ENCODE peak calls at places on chromosomes 5 and 9, in four cellular contexts. One of them, this sample, is unnamed.

GRCh38 chr9:12133416-12133815 is 559.8 kb upstream of the TYRP1 start:
- DNase-seq in stimulated activated CD4-positive, alpha-beta T cell treated with anti-CD3 and anti-CD28 coated beads, TNF-alpha, amount 100 ng/mL, for 4 hours: no peak
- DNase-seq in GM12865: no peak
- DNase-seq in naive B cell: no peak
- DNase-seq in this sample: no peak

GRCh38 chr5:167587768-167588167 is 703.7 kb upstream of the WWC1 start:
- DNase-seq in stimulated activated CD4-positive, alpha-beta T cell treated with anti-CD3 and anti-CD28 coated beads, TNF-alpha, amount 100 ng/mL, for 4 hours: no peak
- DNase-seq in GM12865: no peak
- DNase-seq in naive B cell: no peak
- DNase-seq in this sample: peak; percentile 2

GRCh38 chr5:134555889-134556311 is 30.4 kb downstream of the JADE2 start:
- DNase-seq in stimulated activated CD4-positive, alpha-beta T cell treated with anti-CD3 and anti-CD28 coated beads, TNF-alpha, amount 100 ng/mL, for 4 hours: peak; percentile 75
- DNase-seq in GM12865: peak; percentile 79
- DNase-seq in naive B cell: peak; percentile 72
- DNase-seq in this sample: peak; percentile 64

GRCh38 chr5:77972545-77973252 is 196.6 kb upstream of the TBCA start:
- DNase-seq in stimulated activated CD4-positive, alpha-beta T cell treated with anti-CD3 and anti-CD28 coated beads, TNF-alpha, amount 100 ng/mL, for 4 hours: no peak
- DNase-seq in GM12865: peak; percentile 80
- DNase-seq in naive B cell: peak; percentile 26
- DNase-seq in this sample: no peak

GRCh38 chr9:35406183-35406959 is 83.5 kb upstream of the RUSC2 start:
- DNase-seq in stimulated activated CD4-positive, alpha-beta T cell treated with anti-CD3 and anti-CD28 coated beads, TNF-alpha, amount 100 ng/mL, for 4 hours: no peak
- DNase-seq in GM12865: no peak
- DNase-seq in naive B cell: no peak
- DNase-seq in this sample: no peak

GRCh38 chr9:4116708-4117460 is 183.0 kb downstream of the GLIS3 start:
- DNase-seq in stimulated activated CD4-positive, alpha-beta T cell treated with anti-CD3 and anti-CD28 coated beads, TNF-alpha, amount 100 ng/mL, for 4 hours: no peak
- DNase-seq in GM12865: no peak
- DNase-seq in naive B cell: no peak
- DNase-seq in this sample: no peak

GRCh38 chr9:107809859-107810492 is 320.4 kb upstream of the KLF4 start:
- DNase-seq in stimulated activated CD4-positive, alpha-beta T cell treated with anti-CD3 and anti-CD28 coated beads, TNF-alpha, amount 100 ng/mL, for 4 hours: no peak
- DNase-seq in GM12865: no peak
- DNase-seq in naive B cell: no peak
- DNase-seq in this sample: no peak

GRCh38 chr5:83401775-83402174 is 69.8 kb upstream of the VCAN start:
- DNase-seq in stimulated activated CD4-positive, alpha-beta T cell treated with anti-CD3 and anti-CD28 coated beads, TNF-alpha, amount 100 ng/mL, for 4 hours: no peak
- DNase-seq in GM12865: no peak
- DNase-seq in naive B cell: no peak
- DNase-seq in this sample: peak; percentile 48

GRCh38 chr9:19922476-19923118 is 133.8 kb upstream of the SLC24A2 start:
- DNase-seq in stimulated activated CD4-positive, alpha-beta T cell treated with anti-CD3 and anti-CD28 coated beads, TNF-alpha, amount 100 ng/mL, for 4 hours: no peak
- DNase-seq in GM12865: no peak
- DNase-seq in naive B cell: no peak
- DNase-seq in this sample: peak; percentile 42

GRCh38 chr5:55307383-55308253 is at the start of the genes DHX29 and MTREX:
- DNase-seq in stimulated activated CD4-positive, alpha-beta T cell treated with anti-CD3 and anti-CD28 coated beads, TNF-alpha, amount 100 ng/mL, for 4 hours: peak; percentile 76
- DNase-seq in GM12865: peak; percentile 92
- DNase-seq in naive B cell: peak; percentile 90
- DNase-seq in this sample: peak; percentile 92

GRCh38 chr9:75265525-75265972 is 177.2 kb downstream of the OSTF1 start:
- DNase-seq in stimulated activated CD4-positive, alpha-beta T cell treated with anti-CD3 and anti-CD28 coated beads, TNF-alpha, amount 100 ng/mL, for 4 hours: peak; percentile 15
- DNase-seq in GM12865: peak; percentile 52
- DNase-seq in naive B cell: peak; percentile 6
- DNase-seq in this sample: peak; percentile 36

GRCh38 chr9:136740971-136741884 is 1.5 kb downstream of the LCN10 start:
- DNase-seq in stimulated activated CD4-positive, alpha-beta T cell treated with anti-CD3 and anti-CD28 coated beads, TNF-alpha, amount 100 ng/mL, for 4 hours: no peak
- DNase-seq in GM12865: no peak
- DNase-seq in naive B cell: no peak
- DNase-seq in this sample: no peak

GRCh38 chr5:114319821-114320220 is 42.0 kb upstream of the KCNN2 start:
- DNase-seq in stimulated activated CD4-positive, alpha-beta T cell treated with anti-CD3 and anti-CD28 coated beads, TNF-alpha, amount 100 ng/mL, for 4 hours: no peak
- DNase-seq in GM12865: no peak
- DNase-seq in naive B cell: no peak
- DNase-seq in this sample: no peak

GRCh38 chr9:126756876-126757415 is 47.9 kb upstream of the ZBTB43 start:
- DNase-seq in stimulated activated CD4-positive, alpha-beta T cell treated with anti-CD3 and anti-CD28 coated beads, TNF-alpha, amount 100 ng/mL, for 4 hours: no peak
- DNase-seq in GM12865: no peak
- DNase-seq in naive B cell: no peak
- DNase-seq in this sample: no peak